ENCODE peak calls at places on chromosomes 16 and 17, in ten cellular contexts. One of them, this sample, is unnamed.

GRCh38 chr17:66963521-66964082 is 905 bp upstream of the CACNG4 start:
- DNase-seq in AG09319: no peak
- DNase-seq in AG10803: no peak
- DNase-seq in HFFc6: no peak
- DNase-seq in nephron progenitor cell: peak
- DNase-seq in cardiac fibroblast: no peak
- DNase-seq in GM13977: no peak
- DNase-seq in WTC11: no peak
- DNase-seq in thoracic aorta: no peak
- DNase-seq in mucosa of descending colon: no peak
- DNase-seq in this sample: peak

GRCh38 chr16:30186782-30187555 is 3.6 kb downstream of the CORO1A start:
- DNase-seq in mucosa of descending colon: peak
- DNase-seq in WTC11: peak
- DNase-seq in AG09319: no peak
- DNase-seq in GM13977: peak
- DNase-seq in AG10803: peak
- DNase-seq in thoracic aorta: no peak
- DNase-seq in nephron progenitor cell: peak
- DNase-seq in cardiac fibroblast: peak
- DNase-seq in HFFc6: peak
- DNase-seq in this sample: peak

GRCh38 chr16:15618392-15618791 is 24.6 kb downstream of the MARF1 start:
- DNase-seq in thoracic aorta: no peak
- DNase-seq in GM13977: no peak
- DNase-seq in AG10803: peak
- DNase-seq in AG09319: no peak
- DNase-seq in mucosa of descending colon: no peak
- DNase-seq in nephron progenitor cell: no peak
- DNase-seq in WTC11: no peak
- DNase-seq in HFFc6: peak
- DNase-seq in cardiac fibroblast: peak
- DNase-seq in this sample: no peak

GRCh38 chr17:33895491-33895890 is 359.6 kb upstream of the CCL2 start:
- DNase-seq in HFFc6: no peak
- DNase-seq in thoracic aorta: no peak
- DNase-seq in mucosa of descending colon: no peak
- DNase-seq in AG09319: no peak
- DNase-seq in cardiac fibroblast: no peak
- DNase-seq in GM13977: no peak
- DNase-seq in AG10803: no peak
- DNase-seq in WTC11: no peak
- DNase-seq in nephron progenitor cell: no peak
- DNase-seq in this sample: no peak

GRCh38 chr16:77896357-77896972 is 108.1 kb downstream of the VAT1L start:
- DNase-seq in mucosa of descending colon: no peak
- DNase-seq in AG09319: no peak
- DNase-seq in HFFc6: no peak
- DNase-seq in nephron progenitor cell: no peak
- DNase-seq in AG10803: no peak
- DNase-seq in cardiac fibroblast: peak
- DNase-seq in thoracic aorta: no peak
- DNase-seq in WTC11: no peak
- DNase-seq in GM13977: no peak
- DNase-seq in this sample: peak

GRCh38 chr17:7835818-7836595 is 2.0 kb downstream of the KDM6B start:
- DNase-seq in nephron progenitor cell: peak
- DNase-seq in AG10803: peak
- DNase-seq in WTC11: peak
- DNase-seq in cardiac fibroblast: no peak
- DNase-seq in HFFc6: peak
- DNase-seq in GM13977: peak
- DNase-seq in thoracic aorta: no peak
- DNase-seq in AG09319: no peak
- DNase-seq in mucosa of descending colon: peak
- DNase-seq in this sample: peak

GRCh38 chr17:10162034-10162433 is 36.4 kb downstream of the GAS7 start:
- DNase-seq in nephron progenitor cell: no peak
- DNase-seq in WTC11: no peak
- DNase-seq in cardiac fibroblast: peak
- DNase-seq in thoracic aorta: no peak
- DNase-seq in AG09319: no peak
- DNase-seq in HFFc6: no peak
- DNase-seq in GM13977: no peak
- DNase-seq in mucosa of descending colon: no peak
- DNase-seq in AG10803: no peak
- DNase-seq in this sample: no peak

GRCh38 chr17:63552211-63552610 is 1.9 kb downstream of the DCAF7 start:
- DNase-seq in AG09319: no peak
- DNase-seq in mucosa of descending colon: no peak
- DNase-seq in thoracic aorta: no peak
- DNase-seq in nephron progenitor cell: no peak
- DNase-seq in cardiac fibroblast: no peak
- DNase-seq in HFFc6: no peak
- DNase-seq in GM13977: no peak
- DNase-seq in AG10803: peak
- DNase-seq in WTC11: no peak
- DNase-seq in this sample: no peak

GRCh38 chr16:87178977-87179376 is 138.2 kb downstream of the C16orf95 start:
- DNase-seq in AG09319: no peak
- DNase-seq in AG10803: peak
- DNase-seq in GM13977: no peak
- DNase-seq in mucosa of descending colon: no peak
- DNase-seq in thoracic aorta: peak
- DNase-seq in nephron progenitor cell: no peak
- DNase-seq in WTC11: no peak
- DNase-seq in HFFc6: peak
- DNase-seq in cardiac fibroblast: peak
- DNase-seq in this sample: no peak

GRCh38 chr16:4636196-4636595 is 11.6 kb downstream of the MGRN1 start:
- DNase-seq in AG09319: no peak
- DNase-seq in AG10803: no peak
- DNase-seq in cardiac fibroblast: no peak
- DNase-seq in HFFc6: no peak
- DNase-seq in nephron progenitor cell: no peak
- DNase-seq in thoracic aorta: no peak
- DNase-seq in WTC11: no peak
- DNase-seq in mucosa of descending colon: no peak
- DNase-seq in GM13977: no peak
- DNase-seq in this sample: no peak

GRCh38 chr17:79841369-79842135 is 2.3 kb upstream of the CBX4 start:
- DNase-seq in HFFc6: no peak
- DNase-seq in AG09319: no peak
- DNase-seq in cardiac fibroblast: no peak
- DNase-seq in thoracic aorta: no peak
- DNase-seq in mucosa of descending colon: peak
- DNase-seq in WTC11: peak
- DNase-seq in GM13977: no peak
- DNase-seq in nephron progenitor cell: peak
- DNase-seq in AG10803: no peak
- DNase-seq in this sample: no peak

GRCh38 chr17:63680700-63681099 is 19.2 kb downstream of the LIMD2 start:
- DNase-seq in nephron progenitor cell: no peak
- DNase-seq in AG09319: no peak
- DNase-seq in cardiac fibroblast: no peak
- DNase-seq in mucosa of descending colon: no peak
- DNase-seq in HFFc6: no peak
- DNase-seq in GM13977: no peak
- DNase-seq in thoracic aorta: no peak
- DNase-seq in WTC11: no peak
- DNase-seq in AG10803: no peak
- DNase-seq in this sample: no peak

GRCh38 chr16:50531359-50531758 is 16.8 kb upstream of the NKD1 start:
- DNase-seq in HFFc6: no peak
- DNase-seq in mucosa of descending colon: no peak
- DNase-seq in AG09319: no peak
- DNase-seq in WTC11: no peak
- DNase-seq in GM13977: no peak
- DNase-seq in thoracic aorta: no peak
- DNase-seq in AG10803: no peak
- DNase-seq in nephron progenitor cell: no peak
- DNase-seq in cardiac fibroblast: no peak
- DNase-seq in this sample: no peak

GRCh38 chr16:87560428-87561199 is 41.7 kb upstream of the JPH3 start:
- DNase-seq in WTC11: peak
- DNase-seq in GM13977: peak
- DNase-seq in mucosa of descending colon: peak
- DNase-seq in cardiac fibroblast: peak
- DNase-seq in AG09319: no peak
- DNase-seq in nephron progenitor cell: no peak
- DNase-seq in thoracic aorta: no peak
- DNase-seq in AG10803: peak
- DNase-seq in HFFc6: no peak
- DNase-seq in this sample: no peak

GRCh38 chr16:3770530-3770929 is 53.2 kb upstream of the TRAP1 start:
- DNase-seq in AG09319: no peak
- DNase-seq in GM13977: no peak
- DNase-seq in thoracic aorta: no peak
- DNase-seq in HFFc6: no peak
- DNase-seq in nephron progenitor cell: no peak
- DNase-seq in AG10803: no peak
- DNase-seq in mucosa of descending colon: no peak
- DNase-seq in cardiac fibroblast: no peak
- DNase-seq in WTC11: no peak
- DNase-seq in this sample: no peak

GRCh38 chr16:87832759-87833502 is 36.4 kb downstream of the SLC7A5 start:
- DNase-seq in AG10803: no peak
- DNase-seq in WTC11: no peak
- DNase-seq in mucosa of descending colon: no peak
- DNase-seq in thoracic aorta: no peak
- DNase-seq in HFFc6: no peak
- DNase-seq in AG09319: no peak
- DNase-seq in nephron progenitor cell: no peak
- DNase-seq in GM13977: peak
- DNase-seq in cardiac fibroblast: no peak
- DNase-seq in this sample: no peak

GRCh38 chr17:17681744-17682292 is 560 bp downstream of the RAI1 start:
- DNase-seq in GM13977: peak
- DNase-seq in thoracic aorta: no peak
- DNase-seq in mucosa of descending colon: peak
- DNase-seq in cardiac fibroblast: peak
- DNase-seq in WTC11: no peak
- DNase-seq in AG10803: no peak
- DNase-seq in nephron progenitor cell: peak
- DNase-seq in HFFc6: no peak
- DNase-seq in AG09319: no peak
- DNase-seq in this sample: peak
- TF ChIP-seq CTCF in GM13977: peak
- TF ChIP-seq CTCF in thoracic aorta: no peak
- TF ChIP-seq CTCF in mucosa of descending colon: no peak
- TF ChIP-seq CTCF in cardiac fibroblast: no peak
- TF ChIP-seq CTCF in WTC11: no peak
- TF ChIP-seq CTCF in AG10803: no peak
- TF ChIP-seq CTCF in nephron progenitor cell: no peak
- TF ChIP-seq CTCF in HFFc6: peak
- TF ChIP-seq CTCF in AG09319: no peak
- TF ChIP-seq CTCF in this sample: no peak

GRCh38 chr17:27462714-27463113 is 6.5 kb downstream of the KSR1 start:
- DNase-seq in GM13977: no peak
- DNase-seq in thoracic aorta: no peak
- DNase-seq in WTC11: no peak
- DNase-seq in AG10803: no peak
- DNase-seq in cardiac fibroblast: no peak
- DNase-seq in nephron progenitor cell: no peak
- DNase-seq in AG09319: no peak
- DNase-seq in HFFc6: no peak
- DNase-seq in mucosa of descending colon: no peak
- DNase-seq in this sample: no peak
- TF ChIP-seq CTCF in GM13977: no peak
- TF ChIP-seq CTCF in thoracic aorta: no peak
- TF ChIP-seq CTCF in WTC11: no peak
- TF ChIP-seq CTCF in AG10803: no peak
- TF ChIP-seq CTCF in cardiac fibroblast: no peak
- TF ChIP-seq CTCF in nephron progenitor cell: no peak
- TF ChIP-seq CTCF in AG09319: no peak
- TF ChIP-seq CTCF in HFFc6: no peak
- TF ChIP-seq CTCF in mucosa of descending colon: no peak
- TF ChIP-seq CTCF in this sample: no peak

DNA sequence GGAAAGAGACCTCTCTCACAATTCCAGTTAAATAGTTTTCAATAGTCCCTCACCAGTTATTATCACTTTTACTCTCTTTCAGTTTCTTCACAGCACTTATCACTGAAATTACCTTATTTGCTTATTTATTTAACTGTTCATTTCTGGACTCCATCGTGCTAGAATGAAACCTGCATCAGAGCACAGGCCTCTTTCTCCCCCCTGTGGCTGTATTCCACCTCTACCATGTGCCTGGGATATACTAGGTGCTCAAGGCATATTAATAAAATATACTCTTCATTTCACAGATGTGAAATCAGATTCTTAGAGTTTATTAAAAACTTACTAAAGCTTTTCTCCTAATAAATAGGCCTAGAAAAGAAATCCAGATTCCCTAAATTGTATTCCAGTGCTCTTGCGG is 308.9 kb upstream of the MON1B start:
- DNase-seq in AG10803: no peak
- DNase-seq in nephron progenitor cell: no peak
- DNase-seq in thoracic aorta: no peak
- DNase-seq in WTC11: no peak
- DNase-seq in GM13977: no peak
- DNase-seq in cardiac fibroblast: no peak
- DNase-seq in AG09319: no peak
- DNase-seq in mucosa of descending colon: no peak
- DNase-seq in HFFc6: no peak
- DNase-seq in this sample: no peak
- TF ChIP-seq CTCF in AG10803: no peak
- TF ChIP-seq CTCF in nephron progenitor cell: no peak
- TF ChIP-seq CTCF in thoracic aorta: no peak
- TF ChIP-seq CTCF in WTC11: no peak
- TF ChIP-seq CTCF in GM13977: peak
- TF ChIP-seq CTCF in cardiac fibroblast: no peak
- TF ChIP-seq CTCF in AG09319: no peak
- TF ChIP-seq CTCF in mucosa of descending colon: no peak
- TF ChIP-seq CTCF in HFFc6: no peak
- TF ChIP-seq CTCF in this sample: no peak

DNA sequence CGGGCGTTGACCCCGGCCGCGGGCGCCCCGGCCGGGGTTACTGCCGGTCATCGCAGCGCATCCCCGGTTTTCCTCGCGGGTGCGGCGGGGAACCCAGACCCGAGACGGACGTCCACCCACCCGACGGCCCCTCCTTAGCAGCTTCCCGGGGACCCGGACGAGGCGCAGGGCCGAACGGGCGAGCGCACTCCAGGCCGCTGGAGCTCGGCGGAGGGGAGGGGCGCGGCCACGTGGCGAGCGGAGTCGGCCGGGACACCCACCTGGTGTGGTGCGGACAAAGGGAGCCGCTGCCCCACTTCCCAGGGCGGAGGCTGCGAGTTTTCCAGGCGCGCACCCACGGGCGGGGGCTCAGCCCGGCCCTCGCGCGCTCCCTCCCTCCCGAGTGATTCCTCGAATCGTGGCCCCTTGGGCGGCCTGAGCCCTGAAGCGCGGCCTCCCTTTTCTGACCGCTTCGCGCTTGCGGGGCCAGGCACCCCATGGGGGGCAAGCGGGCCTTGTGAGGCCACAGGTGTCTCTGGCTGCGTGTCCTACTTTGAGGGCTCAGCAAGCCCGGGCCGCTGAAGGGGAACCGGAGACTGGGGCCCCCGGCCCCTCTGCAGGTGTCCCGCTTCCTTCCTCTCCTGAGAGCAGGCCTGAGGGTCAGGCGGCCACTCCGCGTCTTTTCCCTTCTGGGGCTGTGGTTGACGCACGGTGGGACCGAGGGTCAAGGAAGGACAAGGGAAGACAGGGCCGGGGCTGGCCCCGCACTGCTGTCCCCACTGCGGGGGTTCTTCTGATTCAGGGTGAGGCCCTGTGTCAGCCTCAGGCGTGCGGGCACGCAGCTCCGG is 1.1 kb upstream of the FASN start:
- DNase-seq in WTC11: no peak
- DNase-seq in AG10803: no peak
- DNase-seq in cardiac fibroblast: no peak
- DNase-seq in AG09319: no peak
- DNase-seq in HFFc6: no peak
- DNase-seq in thoracic aorta: no peak
- DNase-seq in GM13977: peak
- DNase-seq in mucosa of descending colon: no peak
- DNase-seq in nephron progenitor cell: no peak
- DNase-seq in this sample: no peak
- TF ChIP-seq CTCF in WTC11: no peak
- TF ChIP-seq CTCF in AG10803: no peak
- TF ChIP-seq CTCF in cardiac fibroblast: no peak
- TF ChIP-seq CTCF in AG09319: no peak
- TF ChIP-seq CTCF in HFFc6: no peak
- TF ChIP-seq CTCF in thoracic aorta: no peak
- TF ChIP-seq CTCF in GM13977: no peak
- TF ChIP-seq CTCF in mucosa of descending colon: no peak
- TF ChIP-seq CTCF in nephron progenitor cell: no peak
- TF ChIP-seq CTCF in this sample: no peak